ENCODE peak calls at places on chromosomes 4 and X, in seven cellular contexts. D, V, H, Z, S, L and E are unnamed samples.

GRCh38 chrX:34849371-34849770 is 93.2 kb upstream of the FAM47B start:
- DNase-seq in D (no peak), V (no peak), H (no peak), Z (no peak), S (no peak), L (no peak), E (no peak)

GRCh38 chr4:104795264-104795934 is 300.7 kb upstream of the CXXC4 start:
- DNase-seq in D (no peak), V (no peak), H (no peak), Z (no peak), S (no peak), L (no peak), E (no peak)

GRCh38 chr4:71231073-71231752 is 107.6 kb upstream of the SLC4A4 start:
- DNase-seq in D (peak; percentile 45), V (peak; percentile 90), H (no peak), Z (no peak), S (peak; percentile 85), L (peak; percentile 90), E (peak; percentile 51)

GRCh38 chr4:41712413-41712812 is 36.1 kb downstream of the PHOX2B start:
- DNase-seq in D (no peak), V (no peak), H (no peak), Z (no peak), S (no peak), L (no peak), E (no peak)

GRCh38 chr4:77232653-77233052 is 75.6 kb downstream of the CCNG2 start:
- DNase-seq in D (no peak), V (no peak), H (no peak), Z (no peak), S (no peak), L (no peak), E (no peak)

GRCh38 chr4:16238304-16238703 is 12.0 kb upstream of the TAPT1 start:
- DNase-seq in D (no peak), V (no peak), H (no peak), Z (no peak), S (no peak), L (no peak), E (no peak)

GRCh38 chr4:82372874-82373815 is 646 bp downstream of the HNRNPD start:
- DNase-seq in D (peak; percentile 56), V (peak; percentile 91), H (peak; percentile 71), Z (no peak), S (peak; percentile 75), L (peak; percentile 82), E (no peak)

GRCh38 chrX:51876441-51876840 is 17.0 kb upstream of the MAGED1 start:
- DNase-seq in D (no peak), V (no peak), H (no peak), Z (no peak), S (no peak), L (no peak), E (no peak)

GRCh38 chrX:56788717-56789122 is 59.7 kb downstream of the NBDY start:
- DNase-seq in D (no peak), V (no peak), H (no peak), Z (no peak), S (no peak), L (no peak), E (peak; percentile 71)

GRCh38 chrX:132227383-132228112 is 8.3 kb upstream of the RAP2C start:
- DNase-seq in D (no peak), V (no peak), H (no peak), Z (no peak), S (peak; percentile 55), L (no peak), E (no peak)

GRCh38 chr4:186765673-186766546 is 42.3 kb upstream of the FAT1 start:
- DNase-seq in D (no peak), V (peak; percentile 85), H (no peak), Z (no peak), S (no peak), L (no peak), E (no peak)

GRCh38 chr4:159048166-159048886 is 54.6 kb upstream of the RAPGEF2 start:
- DNase-seq in D (peak; percentile 45), V (peak; percentile 71), H (peak; percentile 48), Z (peak; percentile 15), S (peak; percentile 23), L (peak; percentile 60), E (no peak)

GRCh38 chr4:88357262-88357661 is 21.4 kb upstream of the HERC6 start:
- DNase-seq in D (no peak), V (no peak), H (no peak), Z (no peak), S (no peak), L (no peak), E (no peak)

GRCh38 chrX:131821945-131822622 is 201.0 kb upstream of the STK26 start:
- DNase-seq in D (no peak), V (peak; percentile 87), H (peak; percentile 67), Z (no peak), S (no peak), L (peak; percentile 85), E (peak; percentile 89)

GRCh38 chrX:64843224-64843623 is 133.0 kb downstream of the ZC4H2 start:
- DNase-seq in D (no peak), V (no peak), H (no peak), Z (no peak), S (no peak), L (no peak), E (no peak)

GRCh38 chr4:18689308-18689915 is 667.9 kb upstream of the LCORL start:
- DNase-seq in D (peak; percentile 41), V (peak; percentile 72), H (peak; percentile 27), Z (peak; percentile 28), S (peak; percentile 21), L (peak; percentile 54), E (no peak)

GRCh38 chr4:780730-781492 is 45.0 kb downstream of the CPLX1 start:
- DNase-seq in D (no peak), V (peak; percentile 27), H (peak; percentile 41), Z (no peak), S (no peak), L (no peak), E (no peak)

GRCh38 chrX:23705235-23705634 is 37.8 kb downstream of the ACOT9 start:
- DNase-seq in D (no peak), V (no peak), H (no peak), Z (no peak), S (no peak), L (no peak), E (no peak)

GRCh38 chr4:81030617-81031388 is at the start of gene BMP3:
- DNase-seq in D (peak; percentile 22), V (peak; percentile 53), H (no peak), Z (no peak), S (no peak), L (peak; percentile 62), E (no peak)

GRCh38 chr4:119210760-119211159 is 1.8 kb upstream of the USP53 start:
- DNase-seq in D (no peak), V (no peak), H (no peak), Z (no peak), S (no peak), L (no peak), E (no peak)

GRCh38 chrX:136262241-136262640 is 11.0 kb upstream of the MAP7D3 start:
- DNase-seq in D (no peak), V (no peak), H (no peak), Z (no peak), S (no peak), L (no peak), E (no peak)
- H3K27ac ChIP-seq in D (no peak overlapping the region), V (no peak overlapping the region), H (no peak overlapping the region), Z (no peak overlapping the region), S (no peak overlapping the region), L (no peak overlapping the region), E (peak overlapping the region; percentile 91)

DNA sequence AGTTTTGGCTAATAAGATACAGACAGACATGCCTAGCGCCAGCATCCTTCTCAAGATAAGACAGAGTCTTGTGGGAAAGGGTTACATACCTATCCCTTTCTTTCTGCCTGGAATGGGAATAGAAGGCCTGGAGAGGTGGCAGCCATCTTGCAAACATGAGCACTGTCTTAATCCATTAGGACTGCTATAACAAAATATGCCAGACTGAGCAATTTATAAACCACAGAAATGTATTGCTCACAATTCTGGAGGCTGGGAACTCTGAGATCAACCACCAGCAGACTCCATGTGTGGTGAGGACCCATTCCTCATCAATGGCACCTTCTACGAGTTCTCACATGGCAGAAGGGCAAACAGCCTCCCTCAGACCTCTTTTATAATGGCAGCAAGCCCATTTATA is 26.5 kb upstream of the NEIL3 start:
- DNase-seq in D (no peak), V (no peak), H (no peak), Z (no peak), S (no peak), L (no peak), E (no peak)
- H3K27ac ChIP-seq in D (no peak overlapping the region), V (no peak overlapping the region), H (peak overlapping the region; percentile 64), Z (no peak overlapping the region), S (no peak overlapping the region), L (no peak overlapping the region), E (no peak overlapping the region)

GRCh38 chr4:153408932-153409331 is 57.2 kb upstream of the TMEM131L start:
- DNase-seq in D (no peak), V (no peak), H (no peak), Z (no peak), S (no peak), L (no peak), E (no peak)

GRCh38 chr4:153409412-153409811 is 56.7 kb upstream of the TMEM131L start:
- DNase-seq in D (no peak), V (no peak), H (no peak), Z (no peak), S (no peak), L (no peak), E (no peak)

GRCh38 chr4:153407906-153408305 is 58.3 kb upstream of the TMEM131L start:
- DNase-seq in D (no peak), V (no peak), H (no peak), Z (no peak), S (no peak), L (no peak), E (no peak)

GRCh38 chr4:153413827-153414226 is 52.3 kb upstream of the TMEM131L start:
- DNase-seq in D (no peak), V (no peak), H (no peak), Z (no peak), S (no peak), L (no peak), E (no peak)

GRCh38 chr4:153409924-153410501 is 56.1 kb upstream of the TMEM131L start:
- DNase-seq in D (no peak), V (no peak), H (no peak), Z (no peak), S (no peak), L (no peak), E (no peak)
- H3K27ac ChIP-seq in D (no peak overlapping the region), V (no peak overlapping the region), H (peak overlapping the region; percentile 58), Z (no peak overlapping the region), S (no peak overlapping the region), L (no peak overlapping the region), E (peak overlapping the region; percentile 59)

GRCh38 chr4:8601556-8601955 is 9.0 kb downstream of the CPZ start:
- DNase-seq in D (no peak), V (no peak), H (no peak), Z (no peak), S (no peak), L (no peak), E (no peak)
- H3K27ac ChIP-seq in D (no peak overlapping the region), V (no peak overlapping the region), H (no peak overlapping the region), Z (no peak overlapping the region), S (no peak overlapping the region), L (no peak overlapping the region), E (no peak overlapping the region)

DNA sequence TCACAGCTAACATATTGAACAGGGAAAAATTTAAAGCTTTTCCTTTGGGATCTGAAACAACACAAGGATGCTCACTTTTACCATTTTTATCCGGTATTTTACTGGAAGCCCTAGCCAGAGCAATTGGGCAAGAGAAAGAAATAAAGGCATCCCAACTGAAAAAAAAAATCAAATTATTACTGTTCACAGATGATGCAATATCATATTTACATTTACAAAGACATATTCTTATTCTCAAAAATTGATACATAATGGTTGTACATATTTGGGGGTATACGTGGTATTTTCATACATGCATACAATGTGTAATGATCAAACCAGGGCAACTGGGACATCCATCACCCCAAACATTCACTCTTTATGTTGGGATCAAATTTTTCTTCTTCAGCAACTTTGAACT is 337.0 kb upstream of the SLC7A11 start:
- DNase-seq in D (no peak), V (no peak), H (no peak), Z (no peak), S (no peak), L (no peak), E (no peak)
- H3K27ac ChIP-seq in D (no peak overlapping the region), V (no peak overlapping the region), H (no peak overlapping the region), Z (no peak overlapping the region), S (no peak overlapping the region), L (no peak overlapping the region), E (no peak overlapping the region)